ENCODE peak calls at places on chromosomes 11 and 22, in nine cellular contexts. H, R, A, I, U, E, Q, B and S are unnamed samples.
A peak's percentile ranks its signal among the peaks of the same experiment; 100 is the strongest.

GRCh38 chr11:73257342-73258103 is 14.6 kb upstream of the P2RY6 start:
- DNase-seq in R (no peak), Q (peak; percentile 27), A (no peak), H (peak; percentile 25), U (no peak), E (no peak), I (peak; percentile 33), B (no peak), S (peak; percentile 52)

GRCh38 chr22:43000441-43001175 is 14.3 kb downstream of the PACSIN2 start:
- DNase-seq in E (no peak), R (peak; percentile 54), Q (no peak), B (no peak), H (no peak), U (no peak), A (no peak), I (no peak), S (no peak)

GRCh38 chr11:113632981-113633380 is 73.1 kb downstream of the TMPRSS5 start:
- DNase-seq in U (no peak), I (no peak), R (no peak), A (no peak), H (no peak), E (no peak), B (no peak), Q (no peak), S (no peak)

GRCh38 chr11:64103377-64103985 is 62.4 kb downstream of the MACROD1 start:
- DNase-seq in Q (no peak), R (no peak), H (no peak), U (no peak), B (no peak), I (no peak), E (no peak), A (no peak), S (no peak)

GRCh38 chr11:103295704-103296103 is 186.5 kb downstream of the DYNC2H1 start:
- DNase-seq in Q (peak; percentile 32), A (no peak), R (no peak), U (no peak), H (no peak), E (no peak), B (no peak), I (peak; percentile 16), S (no peak)

GRCh38 chr11:345179-345578 is 24.1 kb upstream of the B4GALNT4 start:
- DNase-seq in A (no peak), U (no peak), Q (no peak), B (no peak), R (no peak), I (no peak), H (no peak), E (no peak), S (peak; percentile 2)

GRCh38 chr22:46117206-46118199 is 32.8 kb upstream of the PPARA start:
- DNase-seq in A (no peak), B (no peak), H (no peak), E (no peak), U (no peak), R (no peak), I (no peak), Q (no peak), S (no peak)

GRCh38 chr11:117950320-117950719 is 21.1 kb upstream of the TMPRSS13 start:
- DNase-seq in E (peak; percentile 87), B (no peak), U (peak; percentile 27), A (no peak), Q (no peak), R (no peak), I (no peak), H (no peak), S (no peak)

GRCh38 chr11:129620705-129621104 is 194.9 kb upstream of the TMEM45B start:
- DNase-seq in Q (no peak), R (no peak), A (no peak), E (no peak), U (no peak), I (no peak), H (no peak), B (no peak), S (no peak)

DNA sequence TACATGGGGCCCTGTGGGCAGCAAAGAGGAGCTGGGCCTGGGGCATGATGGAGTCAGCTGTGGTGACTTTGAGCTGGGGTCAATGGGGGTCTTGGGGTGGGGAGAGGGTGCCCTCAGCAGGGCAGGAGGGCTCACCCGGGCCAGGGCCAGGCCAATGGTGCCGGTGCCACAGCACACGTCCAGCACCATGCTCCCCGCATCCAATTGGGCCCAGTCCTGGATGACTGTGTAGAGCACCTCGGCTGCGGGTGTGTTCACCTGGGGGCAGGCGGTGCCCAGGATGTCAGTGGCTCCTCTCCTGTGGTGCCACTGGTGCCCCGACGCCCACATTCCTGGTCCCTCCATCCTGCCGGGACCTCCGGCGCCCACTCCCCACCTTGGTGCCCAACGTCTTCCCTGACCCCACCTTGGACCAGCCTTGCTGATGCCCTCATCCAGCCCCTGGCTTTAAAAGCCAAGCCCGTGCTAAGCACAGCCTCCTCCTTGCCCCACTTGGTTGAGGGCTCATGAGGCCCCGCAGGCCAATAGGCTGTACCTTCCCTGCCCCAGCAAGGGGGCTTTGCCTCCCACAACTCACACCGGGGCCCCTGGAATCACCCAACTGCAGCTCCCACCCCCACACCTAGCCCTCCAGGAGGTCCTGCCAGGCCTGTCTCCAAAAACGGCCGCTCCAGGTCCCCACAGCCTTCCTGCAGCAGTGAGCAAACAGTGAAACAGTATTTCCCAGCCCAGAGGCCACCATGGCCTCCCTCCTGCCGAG is 2.2 kb upstream of the RANBP1 start:
- DNase-seq in E (no peak), A (no peak), Q (no peak), H (no peak), U (no peak), R (no peak), B (no peak), I (no peak), S (no peak)
- TF ChIP-seq CTCF in E (no peak), A (no peak), Q (no peak), H (no peak), U (no peak), R (no peak), B (no peak), I (no peak), S (no peak)

GRCh38 chr11:74592441-74593362 is at the start of gene POLD3:
- DNase-seq in R (peak; percentile 75), H (peak; percentile 96), Q (peak; percentile 79), B (peak; percentile 94), I (peak; percentile 96), A (peak; percentile 92), E (peak; percentile 97), U (peak; percentile 96), S (peak; percentile 82)
- H3K4me3 ChIP-seq in R (peak within 1 kb of the TSS; percentile 100), H (peak within 1 kb of the TSS; percentile 98), Q (peak within 1 kb of the TSS; percentile 95), B (peak within 1 kb of the TSS; percentile 94), I (peak within 1 kb of the TSS; percentile 96), A (peak within 1 kb of the TSS; percentile 100), E (peak within 1 kb of the TSS; percentile 99), U (peak within 1 kb of the TSS; percentile 35), S (peak within 1 kb of the TSS; percentile 99)

GRCh38 chr11:121460941-121461514 is 8.3 kb upstream of the SORL1-AS1 start:
- DNase-seq in Q (no peak), A (no peak), B (peak; percentile 60), H (no peak), R (no peak), I (no peak), U (no peak), E (no peak), S (no peak)

GRCh38 chr11:121458551-121458950 is 5.8 kb upstream of the SORL1-AS1 start:
- DNase-seq in A (no peak), U (no peak), I (no peak), Q (no peak), H (no peak), R (no peak), B (no peak), E (no peak), S (no peak)

GRCh38 chr11:121456816-121457431 is 4.2 kb upstream of the SORL1-AS1 start:
- DNase-seq in I (no peak), U (no peak), E (no peak), R (no peak), B (no peak), H (no peak), A (no peak), Q (no peak), S (no peak)

GRCh38 chr11:121461843-121462242 is 9.1 kb upstream of the SORL1-AS1 start:
- DNase-seq in U (no peak), Q (no peak), E (no peak), H (no peak), A (no peak), I (no peak), B (no peak), R (no peak), S (no peak)

GRCh38 chr11:121459413-121460041 is 6.8 kb upstream of the SORL1-AS1 start:
- DNase-seq in R (no peak), I (no peak), E (no peak), A (peak; percentile 19), B (no peak), U (no peak), Q (no peak), H (no peak), S (no peak)
- TF ChIP-seq POLR2AphosphoS5 in R (no peak), I (no peak), E (no peak), A (no peak), B (no peak), U (no peak), Q (no peak), H (no peak), S (no peak)

GRCh38 chr22:27746918-27747317 is 54.6 kb downstream of the MN1 start:
- DNase-seq in R (no peak), E (no peak), U (no peak), A (no peak), I (no peak), Q (no peak), B (no peak), H (no peak), S (no peak)

GRCh38 chr22:27748355-27749168 is 53.0 kb downstream of the MN1 start:
- DNase-seq in A (no peak), H (no peak), B (no peak), Q (no peak), R (no peak), U (no peak), I (peak; percentile 74), E (no peak), S (no peak)

GRCh38 chr22:27745809-27746208 is 55.7 kb downstream of the MN1 start:
- DNase-seq in U (no peak), A (no peak), E (no peak), H (no peak), B (no peak), Q (no peak), R (no peak), I (no peak), S (no peak)

GRCh38 chr22:27749597-27750225 is 51.8 kb downstream of the MN1 start:
- DNase-seq in A (no peak), R (no peak), I (peak; percentile 59), B (no peak), H (no peak), Q (no peak), E (no peak), U (no peak), S (no peak)

DNA sequence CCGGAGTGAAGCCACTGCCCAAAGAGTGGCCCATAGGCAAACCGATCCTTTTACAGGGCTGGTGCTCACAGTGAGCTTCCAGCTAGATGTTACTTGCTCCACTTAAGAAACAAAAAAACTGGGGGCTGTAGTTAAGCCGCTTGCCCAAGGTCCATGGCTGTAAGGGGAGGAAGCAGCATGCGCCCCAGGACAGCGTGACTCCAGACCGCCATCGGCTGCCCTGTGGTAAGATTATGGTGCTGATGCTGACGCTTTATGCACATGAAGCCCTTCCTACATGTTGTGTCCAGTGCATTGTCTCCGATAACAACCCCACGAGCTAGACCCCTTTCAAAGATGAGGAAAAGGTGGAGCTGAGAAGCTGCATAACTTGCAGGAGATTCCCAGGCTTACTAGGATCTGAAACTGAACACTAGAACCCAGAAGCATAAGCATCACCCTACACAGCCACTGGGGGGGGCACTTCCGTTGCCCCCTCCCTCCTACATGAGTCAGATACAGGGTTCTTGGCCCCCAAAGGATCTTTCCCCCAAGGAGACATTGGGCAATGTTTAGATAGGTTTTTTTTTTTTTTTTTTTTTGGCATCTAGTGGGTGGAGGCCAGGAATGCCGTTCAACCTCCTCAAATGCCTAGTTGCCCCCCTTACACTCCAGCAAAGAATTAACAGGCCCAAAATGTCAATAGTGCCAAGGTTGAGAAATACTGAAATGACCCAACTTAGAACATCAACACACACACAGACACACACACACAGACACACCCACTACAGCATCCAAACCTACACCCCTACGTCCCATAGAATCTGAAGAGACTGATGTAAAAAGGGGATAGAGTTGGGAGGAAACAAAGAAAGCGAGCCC is 53.9 kb downstream of the MN1 start:
- DNase-seq in E (no peak), R (no peak), H (no peak), I (peak; percentile 54), Q (no peak), U (no peak), B (no peak), A (no peak), S (no peak)
- TF ChIP-seq CTCF in E (peak; percentile 26), R (no peak), H (no peak), I (peak; percentile 73), Q (peak; percentile 59), U (no peak), B (no peak), A (peak; percentile 40), S (no peak)